ENCODE peak calls at places on chromosomes 16 and 17, in four cellular contexts. G, I, Z and A are unnamed samples.

GRCh38 chr17:60817187-60817586 is 139.5 kb downstream of the BCAS3 start:
- DNase-seq in G (peak), I (no peak), Z (no peak), A (no peak)

GRCh38 chr16:29876186-29876577 is 13.2 kb upstream of the CDIPT start:
- DNase-seq in G (no peak), I (no peak), Z (peak), A (no peak)

GRCh38 chr17:49390548-49391324 is 23.9 kb downstream of the PHB1 start:
- DNase-seq in G (no peak), I (no peak), Z (peak), A (no peak)

GRCh38 chr17:74223901-74224300 is 10.5 kb downstream of the TTYH2 start:
- DNase-seq in G (no peak), I (no peak), Z (no peak), A (no peak)

GRCh38 chr17:72572604-72573491 is 452.0 kb downstream of the SOX9 start:
- DNase-seq in G (peak), I (no peak), Z (no peak), A (no peak)

GRCh38 chr17:65664296-65664695 is 102.8 kb upstream of the AXIN2 start:
- DNase-seq in G (peak), I (no peak), Z (no peak), A (no peak)

GRCh38 chr16:1019234-1019933 is 37.8 kb downstream of the SOX8 start:
- DNase-seq in G (peak), I (no peak), Z (no peak), A (no peak)

GRCh38 chr16:72055911-72056310 is 1.6 kb downstream of the HP start:
- DNase-seq in G (no peak), I (no peak), Z (no peak), A (no peak)

GRCh38 chr17:78249074-78249835 is 17.8 kb downstream of the TMEM235 start:
- DNase-seq in G (no peak), I (no peak), Z (no peak), A (no peak)

GRCh38 chr17:67652433-67652832 is 65.3 kb upstream of the NOL11 start:
- DNase-seq in G (no peak), I (no peak), Z (no peak), A (no peak)

GRCh38 chr16:81902025-81902424 is 109.2 kb downstream of the SDR42E1 start:
- DNase-seq in G (no peak), I (no peak), Z (no peak), A (no peak)

GRCh38 chr17:2043785-2044184 is 2.0 kb downstream of the OVCA2 start:
- DNase-seq in G (peak), I (no peak), Z (no peak), A (no peak)

GRCh38 chr16:68470461-68471150 is 22.3 kb upstream of the SMPD3 start:
- DNase-seq in G (no peak), I (peak), Z (no peak), A (no peak)

GRCh38 chr16:67571464-67571863 is 9.1 kb downstream of the CTCF start:
- DNase-seq in G (peak), I (no peak), Z (no peak), A (no peak)

GRCh38 chr17:58436805-58437239 is 19.5 kb upstream of the RNF43 start:
- DNase-seq in G (no peak), I (no peak), Z (peak), A (no peak)

GRCh38 chr17:45312477-45313418 is 4.1 kb downstream of the MAP3K14 start:
- DNase-seq in G (no peak), I (no peak), Z (no peak), A (no peak)

GRCh38 chr17:76867578-76868175 is 527 bp upstream of the MGAT5B start:
- DNase-seq in G (peak), I (no peak), Z (no peak), A (no peak)

GRCh38 chr16:48831081-48831722 is 221.2 kb upstream of the N4BP1 start:
- DNase-seq in G (no peak), I (no peak), Z (peak), A (peak)

GRCh38 chr17:30433514-30433913 is 43.7 kb upstream of the GOSR1 start:
- DNase-seq in G (peak), I (no peak), Z (no peak), A (no peak)

GRCh38 chr17:45316271-45317112 is at the start of gene MAP3K14:
- DNase-seq in G (peak), I (no peak), Z (no peak), A (no peak)

GRCh38 chr16:523097-523741 is 4.3 kb upstream of the CAPN15 start:
- DNase-seq in G (no peak), I (no peak), Z (no peak), A (no peak)

GRCh38 chr16:12801511-12802042 is 2.1 kb downstream of the CPPED1 start:
- DNase-seq in G (peak), I (peak), Z (peak), A (no peak)

GRCh38 chr17:73436966-73437365 is 125.2 kb upstream of the CDC42EP4 start:
- DNase-seq in G (peak), I (no peak), Z (no peak), A (no peak)

GRCh38 chr17:58575511-58575910 is 61.1 kb upstream of the MTMR4 start:
- DNase-seq in G (peak), I (no peak), Z (no peak), A (no peak)

GRCh38 chr16:19804538-19805323 is 79.9 kb downstream of the GPRC5B start:
- DNase-seq in G (no peak), I (no peak), Z (peak), A (peak)

GRCh38 chr17:46944931-46945330 is 22.0 kb downstream of the GOSR2 start:
- DNase-seq in G (no peak), I (no peak), Z (no peak), A (no peak)

GRCh38 chr17:2150871-2151270 is 96.0 kb downstream of the HIC1 start:
- DNase-seq in G (no peak), I (no peak), Z (no peak), A (no peak)

GRCh38 chr17:37826497-37827115 is 81.7 kb upstream of the HNF1B start:
- DNase-seq in G (no peak), I (no peak), Z (no peak), A (no peak)

GRCh38 chr17:45147102-45147580 is 1.1 kb upstream of the HEXIM1 start:
- DNase-seq in G (peak), I (no peak), Z (no peak), A (no peak)

GRCh38 chr17:4474093-4474492 is 24.6 kb upstream of the SPNS2 start:
- DNase-seq in G (no peak), I (no peak), Z (no peak), A (no peak)

GRCh38 chr16:82995927-82996441 is 369.2 kb downstream of the CDH13 start:
- DNase-seq in G (peak), I (no peak), Z (no peak), A (no peak)

GRCh38 chr16:85005278-85006069 is 5.9 kb downstream of the ZDHHC7 start:
- DNase-seq in G (peak), I (no peak), Z (no peak), A (no peak)

GRCh38 chr17:55770220-55770870 is 19.5 kb downstream of the PCTP start:
- DNase-seq in G (peak), I (no peak), Z (peak), A (no peak)

GRCh38 chr16:17417740-17418139 is 53.0 kb downstream of the XYLT1 start:
- DNase-seq in G (no peak), I (no peak), Z (no peak), A (no peak)

GRCh38 chr16:28837672-28838557 is 8.2 kb downstream of the TUFM start:
- DNase-seq in G (no peak), I (no peak), Z (no peak), A (no peak)

GRCh38 chr16:66681676-66682075 is 14.9 kb downstream of the CMTM4 start:
- DNase-seq in G (no peak), I (no peak), Z (no peak), A (no peak)

GRCh38 chr16:63613701-63614100 is 1508.2 kb downstream of the CDH11 start:
- DNase-seq in G (peak), I (no peak), Z (no peak), A (no peak)

GRCh38 chr17:56891751-56892150 is 22.1 kb downstream of the TRIM25 start:
- DNase-seq in G (no peak), I (no peak), Z (peak), A (no peak)

GRCh38 chr16:616771-617586 is 13.8 kb upstream of the WFIKKN1 start:
- DNase-seq in G (no peak), I (no peak), Z (no peak), A (no peak)

DNA sequence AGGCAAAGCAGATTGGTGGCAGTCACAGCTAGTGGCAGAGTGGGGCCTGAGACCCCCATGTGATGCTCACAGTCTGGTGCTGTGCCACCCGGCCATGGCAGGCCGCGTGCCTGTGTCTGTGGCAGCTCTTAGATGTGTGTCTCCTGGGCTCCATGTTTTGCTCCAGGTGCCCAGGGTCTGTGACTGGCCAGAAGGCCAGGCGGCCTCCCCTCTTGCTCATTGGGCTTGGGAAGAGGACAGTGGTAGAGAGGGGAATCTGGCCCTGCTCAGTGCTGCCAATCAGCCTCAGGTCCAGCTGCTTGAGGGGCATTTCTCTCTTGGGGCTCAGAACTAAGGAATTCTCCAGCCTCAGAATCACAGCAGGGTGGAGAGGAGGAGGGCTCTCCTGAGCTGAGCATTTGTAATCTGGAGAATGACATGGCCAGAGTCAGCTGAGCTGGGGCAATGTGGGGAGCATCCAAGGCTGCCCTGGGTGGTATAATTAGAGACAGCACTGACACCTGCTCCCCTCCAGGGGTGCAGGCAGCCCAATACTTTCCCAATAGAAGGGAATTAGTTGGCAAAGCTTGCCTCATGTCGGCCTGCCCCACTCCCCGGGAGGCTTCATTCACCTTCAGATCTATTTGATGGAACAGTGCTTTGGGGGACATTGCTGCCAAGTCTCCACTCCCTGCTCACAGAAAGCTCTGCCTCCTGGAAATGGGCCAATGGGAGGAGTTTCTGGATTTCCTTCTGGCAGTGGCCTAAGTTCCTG is 2.7 kb upstream of the LASP1NB start:
- DNase-seq in G (peak), I (no peak), Z (peak), A (peak)
- TF ChIP-seq CHD1 in G (no peak), I (no peak), Z (no peak), A (no peak)

GRCh38 chr17:69594641-69595040 is 180.1 kb downstream of the MAP2K6 start:
- DNase-seq in G (no peak), I (no peak), Z (no peak), A (no peak)
- TF ChIP-seq CHD1 in G (no peak), I (no peak), Z (no peak), A (no peak)

GRCh38 chr17:29076722-29077121 is 33.8 kb downstream of the PIPOX start:
- DNase-seq in G (no peak), I (no peak), Z (no peak), A (no peak)
- TF ChIP-seq CHD1 in G (no peak), I (no peak), Z (no peak), A (no peak)

GRCh38 chr17:80615311-80615710 is 70.7 kb downstream of the RPTOR start:
- DNase-seq in G (no peak), I (no peak), Z (no peak), A (no peak)
- TF ChIP-seq CHD1 in G (no peak), I (no peak), Z (no peak), A (no peak)

DNA sequence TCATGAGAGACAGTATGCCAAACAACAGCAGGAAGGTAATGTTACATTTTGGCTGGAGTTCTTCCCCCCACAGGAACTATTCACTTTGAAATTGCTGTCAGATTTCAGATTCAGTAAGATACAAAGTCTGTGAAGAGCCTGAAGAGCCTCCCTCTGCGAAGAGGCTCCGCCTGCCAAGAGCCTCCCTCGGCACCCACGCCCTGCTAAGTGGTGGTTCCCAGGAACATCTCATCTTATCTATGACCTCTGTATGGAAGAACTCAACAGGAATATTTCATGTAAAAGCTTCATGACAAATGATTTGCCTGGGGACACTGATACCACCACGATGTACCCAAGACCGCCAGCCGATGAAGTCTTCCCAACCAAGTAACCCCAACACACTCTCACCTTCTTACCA is 3.2 kb downstream of the ZC3H7A start:
- DNase-seq in G (no peak), I (no peak), Z (peak), A (no peak)
- TF ChIP-seq CHD1 in G (no peak), I (no peak), Z (no peak), A (no peak)

GRCh38 chr16:31071861-31072260 is 2.2 kb downstream of the ZNF668 start:
- DNase-seq in G (peak), I (no peak), Z (no peak), A (no peak)

GRCh38 chr16:31074073-31074813 is at the start of the genes ZNF646 and ZNF668:
- DNase-seq in G (peak), I (peak), Z (peak), A (peak)

GRCh38 chr16:31073073-31073822 is 792 bp downstream of the ZNF668 start:
- DNase-seq in G (peak), I (no peak), Z (peak), A (peak)

GRCh38 chr16:31073823-31074072 is 292 bp downstream of the ZNF668 start:
- DNase-seq in G (no peak), I (peak), Z (no peak), A (no peak)

DNA sequence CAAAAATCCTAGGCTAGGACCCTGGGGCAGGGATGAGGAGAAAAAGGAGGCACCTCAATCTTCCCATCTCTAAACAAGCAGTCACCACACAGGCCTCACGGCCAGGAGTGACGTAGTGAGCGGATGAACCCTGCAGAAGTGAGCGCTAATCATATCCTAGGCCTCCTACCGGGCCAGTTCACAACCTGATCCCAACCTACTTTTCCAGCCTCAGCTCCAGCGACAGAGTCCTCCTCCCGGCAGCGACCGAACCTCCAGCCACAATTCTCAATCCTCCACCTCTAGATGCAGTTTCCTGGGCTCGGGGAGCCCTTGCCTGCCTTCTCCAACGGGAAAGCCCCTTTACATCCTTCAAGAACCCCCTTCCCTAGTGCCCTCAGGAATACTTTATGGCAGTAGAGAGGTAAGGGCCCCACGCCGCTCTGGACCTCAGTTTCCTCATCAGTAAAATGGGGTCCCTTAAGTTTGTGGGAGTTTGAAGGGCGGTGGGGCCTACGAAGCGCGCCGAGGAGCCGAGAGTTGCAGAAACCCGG is 1.4 kb downstream of the ZNF668 start:
- DNase-seq in G (peak), I (no peak), Z (peak), A (no peak)
- TF ChIP-seq CHD1 in G (no peak), I (no peak), Z (no peak), A (no peak)

GRCh38 chr17:20063665-20064648 is 54.8 kb downstream of the SPECC1 start:
- DNase-seq in G (peak), I (peak), Z (no peak), A (no peak)
- TF ChIP-seq CHD1 in G (no peak), I (no peak), Z (no peak), A (no peak)

GRCh38 chr16:21283521-21284289 is 5.6 kb upstream of the CRYM start:
- DNase-seq in G (peak), I (no peak), Z (no peak), A (peak)
- TF ChIP-seq CHD1 in G (no peak), I (no peak), Z (no peak), A (no peak)